ENCODE peak calls at places on chromosomes 3 and 15, in seven cellular contexts. L is hepatocyte; K is suprapubic skin; Y is T-helper 1 cell; R is H54; X is NCI-H2029; P is stimulated activated CD4-positive, alpha-beta T cell treated with anti-CD3 and anti-CD28 coated beads, Interleukin-1b, Interleukin-23, amount 100 ng/mL, for 48 hours. F is an unnamed sample.

GRCh38 chr15:35471024-35471423 is 74.9 kb downstream of the DPH6 start:
- DNase-seq in L (no peak), K (no peak), Y (no peak), R (no peak), X (no peak), P (no peak), F (no peak)

GRCh38 chr15:90845201-90845949 is 23.0 kb upstream of the FURIN start:
- DNase-seq in L (peak; percentile 82), K (no peak), Y (no peak), R (peak; percentile 63), X (no peak), P (peak; percentile 87), F (no peak)

GRCh38 chr3:183208260-183208659 is 44.8 kb upstream of the B3GNT5 start:
- DNase-seq in L (no peak), K (no peak), Y (no peak), R (no peak), X (no peak), P (no peak), F (no peak)

GRCh38 chr15:75751116-75751875 is 38.6 kb upstream of the CSPG4 start:
- DNase-seq in L (no peak), K (peak; percentile 58), Y (no peak), R (no peak), X (no peak), P (no peak), F (no peak)

GRCh38 chr15:72859023-72859756 is 75.6 kb upstream of the ADPGK start:
- DNase-seq in L (peak; percentile 54), K (no peak), Y (no peak), R (no peak), X (no peak), P (no peak), F (no peak)

GRCh38 chr15:49494842-49495241 is 71.8 kb downstream of the FGF7 start:
- DNase-seq in L (no peak), K (no peak), Y (no peak), R (no peak), X (no peak), P (no peak), F (no peak)

GRCh38 chr3:107430214-107431047 is 53.2 kb downstream of the CCDC54 start:
- DNase-seq in L (peak; percentile 13), K (no peak), Y (no peak), R (no peak), X (no peak), P (no peak), F (no peak)

GRCh38 chr3:95607926-95608325 is 1206.5 kb upstream of the EPHA6 start:
- DNase-seq in L (no peak), K (no peak), Y (no peak), R (no peak), X (no peak), P (no peak), F (no peak)

GRCh38 chr3:50396502-50396901 is 37.2 kb upstream of the TMEM115 start:
- DNase-seq in L (no peak), K (no peak), Y (no peak), R (no peak), X (no peak), P (no peak), F (no peak)

GRCh38 chr3:129312021-129312639 is 33.5 kb downstream of the HMCES start:
- DNase-seq in L (no peak), K (no peak), Y (no peak), R (no peak), X (no peak), P (no peak), F (peak; percentile 61)